ENCODE peak calls at places on chromosomes 11 and 22, in ten cellular contexts. V is BJ; L is colonic mucosa; C is CD8-positive, alpha-beta T cell; N is H1; D is IMR-90; M is prostate gland; X is AG04450; O is NB4; F is AG10803. Q is an unnamed sample.

GRCh38 chr11:58629857-58630256 is 7.4 kb downstream of the CNTF start:
- DNase-seq in L (peak), V (no peak), O (peak), F (peak), M (no peak), X (peak), C (no peak), N (no peak), D (peak), Q (peak)

GRCh38 chr11:20973959-20974358 is 304.6 kb downstream of the NELL1 start:
- DNase-seq in D (no peak), F (no peak), X (no peak), L (no peak), N (no peak), C (no peak), O (no peak), M (no peak), V (no peak), Q (no peak)

GRCh38 chr11:132238331-132238730 is 867.9 kb downstream of the NTM start:
- DNase-seq in L (no peak), F (peak), N (no peak), O (no peak), D (no peak), C (no peak), X (no peak), V (no peak), M (no peak), Q (no peak)

GRCh38 chr11:103338621-103339484 is 229.6 kb downstream of the DYNC2H1 start:
- DNase-seq in L (no peak), X (no peak), O (peak), C (no peak), M (no peak), N (peak), F (peak), V (no peak), D (peak), Q (no peak)

GRCh38 chr22:36816635-36817428 is at the start of gene PVALB:
- DNase-seq in X (no peak), V (no peak), F (no peak), L (no peak), D (peak), N (peak), O (no peak), C (no peak), M (no peak), Q (no peak)

GRCh38 chr22:49689858-49690257 is 137.8 kb downstream of the BRD1 start:
- DNase-seq in F (no peak), X (no peak), M (no peak), V (no peak), O (no peak), C (no peak), L (no peak), N (no peak), D (no peak), Q (no peak)

GRCh38 chr11:2174361-2174760 is 2.7 kb upstream of the TH start:
- DNase-seq in N (no peak), F (no peak), O (no peak), V (no peak), D (no peak), L (no peak), X (no peak), C (no peak), M (no peak), Q (no peak)

GRCh38 chr11:57761301-57762234 is at the start of gene CTNND1:
- DNase-seq in C (no peak), L (peak), N (peak), M (peak), F (peak), O (peak), V (peak), D (peak), X (peak), Q (peak)

GRCh38 chr22:49628351-49629023 is 199.2 kb downstream of the BRD1 start:
- DNase-seq in N (no peak), V (no peak), O (no peak), X (no peak), M (no peak), F (no peak), D (no peak), C (no peak), L (no peak), Q (no peak)

GRCh38 chr11:94968334-94968958 is 4.9 kb downstream of the CWC15 start:
- DNase-seq in N (no peak), C (no peak), M (no peak), X (no peak), D (peak), F (peak), L (no peak), V (no peak), O (peak), Q (no peak)

GRCh38 chr11:110856993-110857812 is 145.0 kb upstream of the ARHGAP20 start:
- DNase-seq in N (no peak), O (no peak), M (no peak), F (peak), L (no peak), D (peak), V (no peak), C (no peak), X (peak), Q (no peak)

GRCh38 chr11:117273550-117274289 is 17.4 kb upstream of the BACE1-AS start:
- DNase-seq in V (peak), N (no peak), O (peak), X (peak), C (no peak), L (no peak), M (no peak), F (peak), D (peak), Q (peak)

GRCh38 chr22:24230911-24231656 is 13.8 kb downstream of the GGT5 start:
- DNase-seq in F (no peak), D (no peak), M (no peak), V (no peak), O (peak), C (peak), N (peak), X (no peak), L (peak), Q (no peak)

GRCh38 chr11:10414659-10415058 is 40.4 kb upstream of the AMPD3 start:
- DNase-seq in D (peak), V (no peak), X (no peak), C (no peak), O (peak), M (no peak), N (no peak), L (no peak), F (peak), Q (no peak)

GRCh38 chr11:2902784-2903671 is 17.5 kb upstream of the CDKN1C start:
- DNase-seq in N (peak), C (no peak), X (no peak), L (peak), M (no peak), O (no peak), F (no peak), V (no peak), D (no peak), Q (no peak)

GRCh38 chr22:20650294-20651207 is 123.4 kb upstream of the SERPIND1 start:
- DNase-seq in M (no peak), C (no peak), X (no peak), O (no peak), L (no peak), V (no peak), F (no peak), N (peak), D (no peak), Q (no peak)

GRCh38 chr22:19176175-19176630 is 2.3 kb downstream of the SLC25A1 start:
- DNase-seq in D (no peak), C (no peak), X (no peak), M (no peak), O (no peak), F (no peak), V (no peak), N (peak), L (no peak), Q (no peak)

DNA sequence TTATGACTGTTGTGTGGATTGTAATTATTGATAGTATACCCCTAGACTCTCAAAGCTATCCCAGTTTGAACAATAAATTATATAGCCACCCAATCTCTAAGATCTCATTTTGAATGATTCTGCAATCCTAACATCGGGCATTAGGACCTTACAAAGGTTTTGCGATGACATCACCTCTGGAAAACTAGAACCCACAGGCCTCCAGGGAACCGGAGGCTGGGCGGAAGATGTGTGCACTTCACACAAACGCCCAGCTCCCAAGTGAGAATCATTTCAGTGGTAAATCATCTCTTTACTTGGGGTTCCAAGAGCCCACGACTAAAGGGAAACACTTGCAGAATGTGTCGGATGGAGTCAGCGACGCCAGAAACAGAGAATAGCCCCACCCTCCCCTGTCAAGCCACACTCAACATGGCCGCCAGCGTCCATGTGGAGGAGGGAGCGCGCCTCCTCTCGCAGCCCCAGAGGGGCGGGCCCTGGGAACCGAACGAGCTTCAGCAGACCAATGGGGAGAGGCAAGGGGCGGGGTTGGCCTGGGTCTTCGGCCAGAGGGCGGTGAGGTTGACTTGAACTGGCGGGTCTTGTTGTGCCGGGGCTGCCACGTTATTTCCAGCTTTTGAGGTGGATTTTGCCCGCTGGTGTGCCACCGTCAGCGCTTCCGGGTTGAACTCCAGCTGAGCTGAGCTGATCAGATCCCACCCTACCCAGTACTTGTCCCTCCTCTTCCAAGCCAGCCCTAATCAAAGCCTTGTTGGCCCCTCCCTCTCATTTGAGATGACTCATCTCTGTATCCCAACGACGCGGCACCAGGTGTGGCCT is 8.4 kb upstream of the MRPL48 start:
- DNase-seq in C (peak), M (peak), F (peak), D (peak), N (peak), X (peak), L (peak), O (peak), V (peak), Q (peak)
- H3K4me3 ChIP-seq in C (peak), M (peak), F (peak), D (peak), N (peak), X (peak), L (peak), O (peak), V (peak), Q (peak)

GRCh38 chr11:113553905-113554304 is 78.7 kb upstream of the DRD2 start:
- DNase-seq in L (no peak), N (no peak), C (no peak), O (peak), M (no peak), F (no peak), D (no peak), V (no peak), X (no peak), Q (no peak)
- TF ChIP-seq CTCF in L (no peak), N (peak), C (no peak), O (no peak), M (no peak), F (no peak), D (no peak), V (no peak), X (no peak), Q (no peak)

DNA sequence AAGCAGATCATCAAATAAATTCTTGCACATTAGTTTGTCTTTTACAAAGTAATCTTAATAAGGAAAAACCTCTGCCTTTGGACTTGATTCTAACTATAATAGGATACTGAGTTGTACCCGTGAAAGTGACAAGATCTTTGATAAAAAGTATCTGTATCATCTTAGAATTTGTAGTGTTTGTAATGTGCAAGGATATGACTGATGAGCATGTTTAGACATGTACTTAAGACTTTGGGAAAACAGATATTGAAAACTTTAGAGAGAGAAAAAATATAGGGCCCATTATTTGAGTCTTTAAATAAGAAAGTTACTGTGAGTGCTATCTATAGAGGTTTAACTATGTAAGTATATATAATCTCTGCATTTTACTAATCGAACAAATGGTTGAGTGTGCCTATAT is 9.0 kb upstream of the TMEM135 start:
- DNase-seq in D (no peak), O (no peak), M (no peak), X (no peak), N (no peak), F (no peak), C (no peak), V (no peak), L (no peak), Q (no peak)
- H3K4me3 ChIP-seq in D (no peak), O (no peak), M (no peak), X (no peak), N (no peak), F (no peak), C (no peak), V (no peak), L (no peak), Q (no peak)

GRCh38 chr22:21960200-21961126 is 7.8 kb upstream of the PPM1F start:
- DNase-seq in F (no peak), X (no peak), V (no peak), O (no peak), C (no peak), D (no peak), M (no peak), L (no peak), N (no peak), Q (no peak)
- TF ChIP-seq CTCF in F (no peak), X (no peak), V (no peak), O (no peak), C (no peak), D (no peak), M (no peak), L (no peak), N (no peak), Q (no peak)

GRCh38 chr11:128888034-128888985 is 2.8 kb upstream of the KCNJ5 start:
- DNase-seq in O (no peak), V (no peak), L (no peak), C (no peak), F (no peak), M (peak), N (peak), D (no peak), X (no peak), Q (no peak)
- H3K4me3 ChIP-seq in O (no peak), V (no peak), L (no peak), C (no peak), F (no peak), M (no peak), N (no peak), D (no peak), X (no peak), Q (no peak)

DNA sequence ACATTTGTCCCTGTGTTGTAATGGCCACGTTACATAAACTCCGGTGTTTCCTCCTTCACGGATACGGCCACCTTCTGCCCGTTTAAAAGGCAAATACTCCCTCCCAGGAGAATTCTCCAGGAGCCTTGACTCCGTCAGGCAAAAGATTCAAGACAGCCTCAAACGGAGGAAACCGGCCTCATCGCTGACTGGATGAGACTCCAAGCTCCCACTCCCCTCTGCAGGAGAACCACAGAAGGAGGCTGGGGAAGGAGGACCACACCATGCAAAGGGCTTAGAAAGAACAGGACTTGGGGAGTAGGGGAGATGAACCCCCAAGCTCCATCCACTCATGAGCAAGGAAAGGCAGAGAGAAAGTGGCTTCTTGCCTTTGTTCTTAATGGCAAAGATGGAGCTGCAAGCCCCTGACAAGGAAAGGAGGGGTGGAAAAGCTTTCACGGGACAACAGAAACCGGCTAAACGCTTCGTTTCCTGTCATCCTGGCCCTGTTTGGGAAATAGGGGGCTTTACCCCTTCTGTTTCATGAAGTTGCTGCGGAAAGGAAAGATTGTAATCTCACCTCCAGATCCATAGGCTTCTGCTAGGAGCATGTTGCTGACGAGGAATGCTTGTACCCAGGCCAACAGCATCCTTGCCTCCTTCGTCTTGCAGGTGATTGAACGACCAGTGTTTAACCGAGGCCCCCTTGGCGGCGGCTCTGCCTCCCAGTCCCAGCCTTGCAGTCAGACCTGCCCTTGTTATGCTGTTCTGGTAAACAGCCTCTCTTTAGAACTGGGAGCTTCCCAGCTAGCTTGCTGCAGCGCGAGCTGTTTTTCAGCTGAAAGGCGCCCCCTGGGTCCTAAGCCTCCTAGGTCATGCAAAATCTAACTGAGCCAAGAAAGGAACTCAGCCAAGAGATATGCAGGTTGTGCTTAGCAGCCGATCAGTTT is at the start of gene PIK3IP1:
- DNase-seq in X (peak), M (peak), D (peak), O (peak), V (peak), C (peak), F (peak), N (peak), L (peak), Q (no peak)
- TF ChIP-seq CTCF in X (peak), M (peak), D (peak), O (peak), V (peak), C (peak), F (peak), N (peak), L (peak), Q (peak)